ENCODE peak calls at places on chromosome 21, in eight cellular contexts. One of them, this sample, is unnamed.

GRCh38 chr21:42509239-42509638 is 4.4 kb upstream of the SLC37A1 start:
- DNase-seq in astrocyte of the spinal cord: no peak
- DNase-seq in Daoy: no peak
- DNase-seq in HuH-7.5: no peak
- DNase-seq in GM13976: no peak
- DNase-seq in amniotic stem cell: no peak
- DNase-seq in neuronal stem cell: no peak
- DNase-seq in GOT3: no peak
- DNase-seq in this sample: no peak

GRCh38 chr21:39006653-39007417 is 176.4 kb downstream of the PSMG1 start:
- DNase-seq in astrocyte of the spinal cord: peak
- DNase-seq in Daoy: no peak
- DNase-seq in HuH-7.5: no peak
- DNase-seq in GM13976: no peak
- DNase-seq in amniotic stem cell: no peak
- DNase-seq in neuronal stem cell: no peak
- DNase-seq in GOT3: no peak
- DNase-seq in this sample: no peak

GRCh38 chr21:26072891-26073615 is 97.5 kb downstream of the APP start:
- DNase-seq in astrocyte of the spinal cord: peak
- DNase-seq in Daoy: peak
- DNase-seq in HuH-7.5: no peak
- DNase-seq in GM13976: no peak
- DNase-seq in amniotic stem cell: no peak
- DNase-seq in neuronal stem cell: no peak
- DNase-seq in GOT3: no peak
- DNase-seq in this sample: no peak

GRCh38 chr21:18716578-18717138 is 313.1 kb upstream of the TMPRSS15 start:
- DNase-seq in astrocyte of the spinal cord: peak
- DNase-seq in Daoy: peak
- DNase-seq in HuH-7.5: no peak
- DNase-seq in GM13976: no peak
- DNase-seq in amniotic stem cell: no peak
- DNase-seq in neuronal stem cell: no peak
- DNase-seq in GOT3: no peak
- DNase-seq in this sample: no peak

GRCh38 chr21:20645344-20645743 is 352.9 kb upstream of the NCAM2 start:
- DNase-seq in astrocyte of the spinal cord: no peak
- DNase-seq in Daoy: no peak
- DNase-seq in HuH-7.5: no peak
- DNase-seq in GM13976: no peak
- DNase-seq in amniotic stem cell: no peak
- DNase-seq in neuronal stem cell: no peak
- DNase-seq in GOT3: no peak
- DNase-seq in this sample: no peak

GRCh38 chr21:41460578-41461527 is 34.8 kb downstream of the MX1 start:
- DNase-seq in astrocyte of the spinal cord: peak
- DNase-seq in Daoy: peak
- DNase-seq in HuH-7.5: peak
- DNase-seq in GM13976: peak
- DNase-seq in amniotic stem cell: peak
- DNase-seq in neuronal stem cell: peak
- DNase-seq in GOT3: no peak
- DNase-seq in this sample: no peak

GRCh38 chr21:14114251-14114650 is 96.5 kb downstream of the LIPI start:
- DNase-seq in astrocyte of the spinal cord: no peak
- DNase-seq in Daoy: no peak
- DNase-seq in HuH-7.5: no peak
- DNase-seq in GM13976: no peak
- DNase-seq in amniotic stem cell: no peak
- DNase-seq in neuronal stem cell: no peak
- DNase-seq in GOT3: no peak
- DNase-seq in this sample: no peak

GRCh38 chr21:34362670-34363069 is 1.1 kb upstream of the KCNE2 start:
- DNase-seq in astrocyte of the spinal cord: no peak
- DNase-seq in Daoy: no peak
- DNase-seq in HuH-7.5: no peak
- DNase-seq in GM13976: no peak
- DNase-seq in amniotic stem cell: no peak
- DNase-seq in neuronal stem cell: no peak
- DNase-seq in GOT3: no peak
- DNase-seq in this sample: no peak

GRCh38 chr21:42231761-42232160 is 12.8 kb downstream of the ABCG1 start:
- DNase-seq in astrocyte of the spinal cord: no peak
- DNase-seq in Daoy: no peak
- DNase-seq in HuH-7.5: no peak
- DNase-seq in GM13976: no peak
- DNase-seq in amniotic stem cell: no peak
- DNase-seq in neuronal stem cell: no peak
- DNase-seq in GOT3: no peak
- DNase-seq in this sample: no peak

GRCh38 chr21:43345046-43345745 is 81.7 kb downstream of the SIK1 start:
- DNase-seq in astrocyte of the spinal cord: no peak
- DNase-seq in Daoy: no peak
- DNase-seq in HuH-7.5: no peak
- DNase-seq in GM13976: no peak
- DNase-seq in amniotic stem cell: no peak
- DNase-seq in neuronal stem cell: no peak
- DNase-seq in GOT3: no peak
- DNase-seq in this sample: no peak

GRCh38 chr21:25456672-25457071 is 150.6 kb downstream of the MRPL39 start:
- DNase-seq in astrocyte of the spinal cord: peak
- DNase-seq in Daoy: peak
- DNase-seq in HuH-7.5: no peak
- DNase-seq in GM13976: no peak
- DNase-seq in amniotic stem cell: no peak
- DNase-seq in neuronal stem cell: no peak
- DNase-seq in GOT3: no peak
- DNase-seq in this sample: peak

GRCh38 chr21:34065015-34065414 is 8.4 kb upstream of the MRPS6 start:
- DNase-seq in astrocyte of the spinal cord: no peak
- DNase-seq in Daoy: no peak
- DNase-seq in HuH-7.5: no peak
- DNase-seq in GM13976: no peak
- DNase-seq in amniotic stem cell: no peak
- DNase-seq in neuronal stem cell: no peak
- DNase-seq in GOT3: no peak
- DNase-seq in this sample: peak

GRCh38 chr21:39317134-39318090 is 4.0 kb upstream of the BRWD1 start:
- DNase-seq in astrocyte of the spinal cord: no peak
- DNase-seq in Daoy: no peak
- DNase-seq in HuH-7.5: no peak
- DNase-seq in GM13976: no peak
- DNase-seq in amniotic stem cell: no peak
- DNase-seq in neuronal stem cell: no peak
- DNase-seq in GOT3: no peak
- DNase-seq in this sample: no peak

GRCh38 chr21:25487046-25487594 is 120.2 kb downstream of the MRPL39 start:
- DNase-seq in astrocyte of the spinal cord: no peak
- DNase-seq in Daoy: no peak
- DNase-seq in HuH-7.5: no peak
- DNase-seq in GM13976: no peak
- DNase-seq in amniotic stem cell: no peak
- DNase-seq in neuronal stem cell: no peak
- DNase-seq in GOT3: no peak
- DNase-seq in this sample: no peak

GRCh38 chr21:33201945-33202344 is 27.8 kb upstream of the IFNAR2 start:
- DNase-seq in astrocyte of the spinal cord: no peak
- DNase-seq in Daoy: no peak
- DNase-seq in HuH-7.5: no peak
- DNase-seq in GM13976: no peak
- DNase-seq in amniotic stem cell: no peak
- DNase-seq in neuronal stem cell: no peak
- DNase-seq in GOT3: no peak
- DNase-seq in this sample: no peak

GRCh38 chr21:42845296-42845965 is 33.9 kb downstream of the WDR4 start:
- DNase-seq in astrocyte of the spinal cord: peak
- DNase-seq in Daoy: no peak
- DNase-seq in HuH-7.5: no peak
- DNase-seq in GM13976: no peak
- DNase-seq in amniotic stem cell: no peak
- DNase-seq in neuronal stem cell: no peak
- DNase-seq in GOT3: no peak
- DNase-seq in this sample: no peak

GRCh38 chr21:46226146-46226545 is 2.4 kb downstream of the LSS start:
- DNase-seq in astrocyte of the spinal cord: no peak
- DNase-seq in Daoy: no peak
- DNase-seq in HuH-7.5: no peak
- DNase-seq in GM13976: no peak
- DNase-seq in amniotic stem cell: no peak
- DNase-seq in neuronal stem cell: no peak
- DNase-seq in GOT3: no peak
- DNase-seq in this sample: peak

GRCh38 chr21:42463861-42464515 is 32.0 kb downstream of the RSPH1 start:
- DNase-seq in astrocyte of the spinal cord: peak
- DNase-seq in Daoy: peak
- DNase-seq in HuH-7.5: peak
- DNase-seq in GM13976: no peak
- DNase-seq in amniotic stem cell: no peak
- DNase-seq in neuronal stem cell: peak
- DNase-seq in GOT3: no peak
- DNase-seq in this sample: no peak

GRCh38 chr21:34029724-34030528 is 43.5 kb upstream of the MRPS6 start:
- DNase-seq in astrocyte of the spinal cord: peak
- DNase-seq in Daoy: peak
- DNase-seq in HuH-7.5: no peak
- DNase-seq in GM13976: peak
- DNase-seq in amniotic stem cell: peak
- DNase-seq in neuronal stem cell: peak
- DNase-seq in GOT3: no peak
- DNase-seq in this sample: peak

GRCh38 chr21:34221331-34222030 is 142.3 kb upstream of the KCNE2 start:
- DNase-seq in astrocyte of the spinal cord: no peak
- DNase-seq in Daoy: no peak
- DNase-seq in HuH-7.5: no peak
- DNase-seq in GM13976: no peak
- DNase-seq in amniotic stem cell: no peak
- DNase-seq in neuronal stem cell: no peak
- DNase-seq in GOT3: no peak
- DNase-seq in this sample: no peak

GRCh38 chr21:37368536-37369279 is 2.1 kb downstream of the DYRK1A start:
- DNase-seq in astrocyte of the spinal cord: no peak
- DNase-seq in Daoy: peak
- DNase-seq in HuH-7.5: no peak
- DNase-seq in GM13976: no peak
- DNase-seq in amniotic stem cell: no peak
- DNase-seq in neuronal stem cell: no peak
- DNase-seq in GOT3: no peak
- DNase-seq in this sample: no peak

GRCh38 chr21:41121785-41122415 is 46.1 kb upstream of the BACE2 start:
- DNase-seq in astrocyte of the spinal cord: peak
- DNase-seq in Daoy: peak
- DNase-seq in HuH-7.5: peak
- DNase-seq in GM13976: peak
- DNase-seq in amniotic stem cell: peak
- DNase-seq in neuronal stem cell: peak
- DNase-seq in GOT3: no peak
- DNase-seq in this sample: peak

GRCh38 chr21:39169906-39170305 is 13.3 kb downstream of the PSMG1 start:
- DNase-seq in astrocyte of the spinal cord: no peak
- DNase-seq in Daoy: no peak
- DNase-seq in HuH-7.5: no peak
- DNase-seq in GM13976: no peak
- DNase-seq in amniotic stem cell: no peak
- DNase-seq in neuronal stem cell: no peak
- DNase-seq in GOT3: no peak
- DNase-seq in this sample: no peak

GRCh38 chr21:38027901-38028300 is 111.6 kb upstream of the KCNJ6 start:
- DNase-seq in astrocyte of the spinal cord: no peak
- DNase-seq in Daoy: peak
- DNase-seq in HuH-7.5: no peak
- DNase-seq in GM13976: no peak
- DNase-seq in amniotic stem cell: no peak
- DNase-seq in neuronal stem cell: no peak
- DNase-seq in GOT3: no peak
- DNase-seq in this sample: no peak

GRCh38 chr21:31459457-31459856 is 115.4 kb upstream of the TIAM1 start:
- DNase-seq in astrocyte of the spinal cord: no peak
- DNase-seq in Daoy: peak
- DNase-seq in HuH-7.5: no peak
- DNase-seq in GM13976: no peak
- DNase-seq in amniotic stem cell: no peak
- DNase-seq in neuronal stem cell: no peak
- DNase-seq in GOT3: no peak
- DNase-seq in this sample: no peak

GRCh38 chr21:37866027-37866426 is 50.2 kb downstream of the KCNJ6 start:
- DNase-seq in astrocyte of the spinal cord: no peak
- DNase-seq in Daoy: no peak
- DNase-seq in HuH-7.5: no peak
- DNase-seq in GM13976: no peak
- DNase-seq in amniotic stem cell: no peak
- DNase-seq in neuronal stem cell: no peak
- DNase-seq in GOT3: no peak
- DNase-seq in this sample: no peak

GRCh38 chr21:45030637-45031218 is 43.7 kb upstream of the ADARB1 start:
- DNase-seq in astrocyte of the spinal cord: no peak
- DNase-seq in Daoy: no peak
- DNase-seq in HuH-7.5: no peak
- DNase-seq in GM13976: no peak
- DNase-seq in amniotic stem cell: no peak
- DNase-seq in neuronal stem cell: no peak
- DNase-seq in GOT3: no peak
- DNase-seq in this sample: no peak

GRCh38 chr21:41362605-41363369 is 960 bp downstream of the MX2 start:
- DNase-seq in astrocyte of the spinal cord: no peak
- DNase-seq in Daoy: no peak
- DNase-seq in HuH-7.5: no peak
- DNase-seq in GM13976: no peak
- DNase-seq in amniotic stem cell: no peak
- DNase-seq in neuronal stem cell: no peak
- DNase-seq in GOT3: no peak
- DNase-seq in this sample: no peak

GRCh38 chr21:46066843-46067331 is 31.0 kb upstream of the COL6A2 start:
- DNase-seq in astrocyte of the spinal cord: peak
- DNase-seq in Daoy: peak
- DNase-seq in HuH-7.5: no peak
- DNase-seq in GM13976: no peak
- DNase-seq in amniotic stem cell: no peak
- DNase-seq in neuronal stem cell: no peak
- DNase-seq in GOT3: no peak
- DNase-seq in this sample: no peak

GRCh38 chr21:37655601-37656300 is 260.5 kb downstream of the KCNJ6 start:
- DNase-seq in astrocyte of the spinal cord: no peak
- DNase-seq in Daoy: no peak
- DNase-seq in HuH-7.5: no peak
- DNase-seq in GM13976: no peak
- DNase-seq in amniotic stem cell: no peak
- DNase-seq in neuronal stem cell: no peak
- DNase-seq in GOT3: no peak
- DNase-seq in this sample: no peak